ENCODE peak calls at places on chromosomes 2 and 18, in nine cellular contexts. D, X, U, W, E, I, Q, J and K are unnamed samples.

GRCh38 chr2:201452058-201452736 is 657 bp downstream of the STRADB start:
- ATAC-seq in D (peak), X (no peak), U (peak), W (peak), E (peak), I (no peak), Q (peak), J (peak), K (peak)

GRCh38 chr2:70019096-70019495 is 57.7 kb upstream of the ASPRV1 start:
- ATAC-seq in D (no peak), X (no peak), U (no peak), W (no peak), E (no peak), I (no peak), Q (no peak), J (no peak), K (no peak)

GRCh38 chr2:24793752-24794477 is 690 bp downstream of the CENPO start:
- ATAC-seq in D (no peak), X (peak), U (no peak), W (no peak), E (no peak), I (no peak), Q (no peak), J (no peak), K (no peak)

GRCh38 chr2:19409001-19409400 is 50.6 kb upstream of the OSR1 start:
- ATAC-seq in D (no peak), X (no peak), U (no peak), W (no peak), E (peak), I (no peak), Q (no peak), J (no peak), K (no peak)

GRCh38 chr2:143525536-143525935 is 396.3 kb downstream of the ARHGAP15 start:
- ATAC-seq in D (peak), X (peak), U (no peak), W (no peak), E (peak), I (no peak), Q (no peak), J (no peak), K (no peak)

GRCh38 chr2:230412369-230412706 is 3.7 kb upstream of the SP100 start:
- ATAC-seq in D (no peak), X (no peak), U (peak), W (no peak), E (no peak), I (no peak), Q (no peak), J (no peak), K (no peak)

GRCh38 chr2:100708333-100708732 is 111.6 kb upstream of the NPAS2 start:
- ATAC-seq in D (no peak), X (no peak), U (no peak), W (no peak), E (no peak), I (no peak), Q (no peak), J (no peak), K (no peak)

GRCh38 chr2:211967234-211967633 is 571.4 kb downstream of the ERBB4 start:
- ATAC-seq in D (no peak), X (no peak), U (no peak), W (no peak), E (no peak), I (no peak), Q (no peak), J (no peak), K (no peak)

GRCh38 chr2:126777620-126777978 is 121.1 kb upstream of the TEX51 start:
- ATAC-seq in D (no peak), X (no peak), U (no peak), W (no peak), E (no peak), I (no peak), Q (no peak), J (no peak), K (no peak)

GRCh38 chr2:9554841-9555337 is 741 bp downstream of the ADAM17 start:
- ATAC-seq in D (peak), X (no peak), U (peak), W (peak), E (peak), I (peak), Q (no peak), J (no peak), K (no peak)

GRCh38 chr18:71673954-71674353 is 870.2 kb downstream of the CBLN2 start:
- ATAC-seq in D (no peak), X (no peak), U (no peak), W (no peak), E (no peak), I (no peak), Q (no peak), J (no peak), K (no peak)

GRCh38 chr2:158038906-158039305 is 62.8 kb upstream of the UPP2 start:
- ATAC-seq in D (no peak), X (no peak), U (no peak), W (no peak), E (no peak), I (no peak), Q (no peak), J (no peak), K (no peak)

GRCh38 chr18:25177631-25178030 is 174.3 kb downstream of the ZNF521 start:
- ATAC-seq in D (no peak), X (no peak), U (no peak), W (no peak), E (no peak), I (no peak), Q (no peak), J (no peak), K (no peak)

GRCh38 chr2:32931945-32932709 is 14.6 kb upstream of the LTBP1 start:
- ATAC-seq in D (no peak), X (peak), U (no peak), W (no peak), E (peak), I (no peak), Q (no peak), J (no peak), K (no peak)

GRCh38 chr18:49300538-49300937 is 159.9 kb downstream of the DYM start:
- ATAC-seq in D (no peak), X (no peak), U (no peak), W (no peak), E (no peak), I (no peak), Q (no peak), J (no peak), K (no peak)

GRCh38 chr2:45123065-45123464 is 113.8 kb upstream of the SIX2 start:
- ATAC-seq in D (no peak), X (no peak), U (no peak), W (no peak), E (no peak), I (no peak), Q (no peak), J (no peak), K (no peak)

GRCh38 chr2:102000813-102001766 is 9.3 kb downstream of the IL1R2 start:
- ATAC-seq in D (no peak), X (no peak), U (no peak), W (no peak), E (no peak), I (no peak), Q (no peak), J (no peak), K (peak)

GRCh38 chr18:66329716-66330115 is 274.2 kb downstream of the CDH19 start:
- ATAC-seq in D (no peak), X (no peak), U (no peak), W (no peak), E (no peak), I (no peak), Q (no peak), J (no peak), K (no peak)

GRCh38 chr2:191693151-191693550 is 15.2 kb downstream of the NABP1 start:
- ATAC-seq in D (no peak), X (no peak), U (no peak), W (no peak), E (no peak), I (no peak), Q (no peak), J (no peak), K (no peak)